ENCODE peak calls at places on chromosomes 12 and 14, in ten cellular contexts. G is NCI-H2081; W is A172; K is uterus; R is fibroblast of pulmonary artery; J is AG08395; X is choroid plexus epithelial cell; D is CD8-positive, alpha-beta memory T cell; E is T47D; O is mucosa of gallbladder. B is an unnamed sample.
A peak's percentile ranks its signal among the peaks of the same experiment; 100 is the strongest.

GRCh38 chr14:66043921-66044320 is 442.2 kb upstream of the CCDC196 start:
- DNase-seq in G (no peak), W (no peak), K (no peak), R (peak; percentile 63), J (peak; percentile 47), X (no peak), D (no peak), E (no peak), O (no peak), B (no peak)

GRCh38 chr12:131075194-131075593 is 121.5 kb downstream of the ADGRD1 start:
- DNase-seq in G (no peak), W (no peak), K (no peak), R (no peak), J (no peak), X (no peak), D (no peak), E (no peak), O (no peak), B (no peak)

GRCh38 chr12:74015118-74015517 is 522.5 kb upstream of the ATXN7L3B start:
- DNase-seq in G (no peak), W (no peak), K (no peak), R (no peak), J (no peak), X (no peak), D (no peak), E (no peak), O (no peak), B (no peak)

GRCh38 chr12:81077686-81078441 is at the start of gene ACSS3:
- DNase-seq in G (peak; percentile 40), W (no peak), K (peak; percentile 56), R (peak; percentile 34), J (peak; percentile 33), X (peak; percentile 54), D (no peak), E (peak; percentile 82), O (peak; percentile 52), B (peak; percentile 26)

GRCh38 chr14:28630100-28630499 is 136.5 kb upstream of the FOXG1 start:
- DNase-seq in G (no peak), W (no peak), K (no peak), R (no peak), J (no peak), X (no peak), D (no peak), E (no peak), O (no peak), B (no peak)

GRCh38 chr14:89540830-89541470 is 123.9 kb upstream of the FOXN3 start:
- DNase-seq in G (no peak), W (peak; percentile 25), K (no peak), R (peak; percentile 68), J (peak; percentile 75), X (peak; percentile 81), D (no peak), E (no peak), O (no peak), B (no peak)

GRCh38 chr14:90518941-90519256 is 122.1 kb downstream of the CALM1 start:
- DNase-seq in G (no peak), W (peak; percentile 34), K (no peak), R (no peak), J (no peak), X (peak; percentile 37), D (peak; percentile 62), E (peak; percentile 71), O (no peak), B (peak; percentile 51)

GRCh38 chr12:2796187-2796663 is 1.5 kb downstream of the FKBP4 start:
- DNase-seq in G (peak; percentile 52), W (no peak), K (no peak), R (no peak), J (no peak), X (no peak), D (no peak), E (peak; percentile 67), O (no peak), B (no peak)

GRCh38 chr12:52119398-52120254 is 40.1 kb downstream of the SMIM41 start:
- DNase-seq in G (peak; percentile 63), W (no peak), K (no peak), R (peak; percentile 16), J (peak; percentile 27), X (peak; percentile 32), D (no peak), E (peak; percentile 91), O (peak; percentile 80), B (peak; percentile 77)

GRCh38 chr14:101740981-101741380 is 20.5 kb upstream of the PPP2R5C start:
- DNase-seq in G (no peak), W (no peak), K (no peak), R (no peak), J (no peak), X (no peak), D (no peak), E (no peak), O (no peak), B (no peak)

GRCh38 chr12:12975322-12976077 is 23.5 kb upstream of the GPRC5D start:
- DNase-seq in G (no peak), W (peak; percentile 60), K (peak; percentile 27), R (peak; percentile 59), J (peak; percentile 44), X (peak; percentile 74), D (no peak), E (peak; percentile 55), O (peak; percentile 23), B (peak; percentile 46)

GRCh38 chr12:30180602-30181001 is 396.9 kb upstream of the TMTC1 start:
- DNase-seq in G (no peak), W (no peak), K (no peak), R (no peak), J (no peak), X (no peak), D (no peak), E (no peak), O (no peak), B (no peak)

GRCh38 chr14:58677996-58678395 is 40.2 kb downstream of the DACT1 start:
- DNase-seq in G (no peak), W (no peak), K (no peak), R (no peak), J (peak; percentile 12), X (no peak), D (no peak), E (no peak), O (no peak), B (no peak)

GRCh38 chr12:121693155-121693554 is 19.4 kb upstream of the TMEM120B start:
- DNase-seq in G (no peak), W (no peak), K (no peak), R (no peak), J (no peak), X (no peak), D (no peak), E (no peak), O (no peak), B (no peak)

GRCh38 chr14:100076133-100076532 is 10.9 kb downstream of the EVL start:
- DNase-seq in G (no peak), W (peak; percentile 10), K (no peak), R (no peak), J (peak; percentile 41), X (peak; percentile 38), D (peak; percentile 55), E (peak; percentile 59), O (no peak), B (no peak)

GRCh38 chr12:87775051-87775450 is 254.2 kb downstream of the C12orf50 start:
- DNase-seq in G (no peak), W (no peak), K (no peak), R (no peak), J (no peak), X (no peak), D (no peak), E (no peak), O (no peak), B (no peak)

GRCh38 chr14:101823081-101823480 is 61.6 kb downstream of the PPP2R5C start:
- DNase-seq in G (no peak), W (no peak), K (no peak), R (no peak), J (no peak), X (no peak), D (peak; percentile 74), E (no peak), O (no peak), B (no peak)

GRCh38 chr14:51711505-51711904 is 59.8 kb downstream of the FRMD6 start:
- DNase-seq in G (no peak), W (no peak), K (no peak), R (no peak), J (no peak), X (no peak), D (no peak), E (no peak), O (no peak), B (no peak)

B was measured in stomach.